ENCODE peak calls at places on chromosome 3, in five cellular contexts. F is fibroblast of pulmonary artery, X is upper lobe of right lung, Y is posterior cingulate gyrus, C is foreskin melanocyte. Q is an unnamed sample.

GRCh38 chr3:105878061-105878460 is 9.2 kb upstream of the CBLB start:
- DNase-seq in Y (no peak), C (no peak), X (no peak), F (peak), Q (no peak)

GRCh38 chr3:18556503-18556902 is 131.4 kb upstream of the SATB1 start:
- DNase-seq in F (no peak), C (no peak), X (no peak), Y (no peak), Q (no peak)

GRCh38 chr3:79018671-79019136 is 749.1 kb downstream of the ROBO1 start:
- DNase-seq in X (peak), C (peak), Y (peak), F (peak), Q (peak)

GRCh38 chr3:84082726-84083125 is 876.1 kb upstream of the CADM2 start:
- DNase-seq in C (no peak), X (no peak), F (no peak), Y (no peak), Q (no peak)

GRCh38 chr3:39260957-39261356 is 18.9 kb downstream of the CX3CR1 start:
- DNase-seq in X (peak), F (peak), C (peak), Y (peak), Q (peak)

GRCh38 chr3:169969696-169970095 is 3.1 kb downstream of the SEC62 start:
- DNase-seq in X (no peak), F (no peak), C (no peak), Y (no peak), Q (no peak)

GRCh38 chr3:126746395-126747177 is 42.5 kb downstream of the CHCHD6 start:
- DNase-seq in F (peak), X (peak), Y (no peak), C (peak), Q (peak)

GRCh38 chr3:4350789-4351163 is 47.6 kb downstream of the SETMAR start:
- DNase-seq in Y (no peak), C (peak), F (peak), X (no peak), Q (no peak)